ENCODE peak calls at places on chromosomes 16 and 17, in four cellular contexts. Y is K562, B is GM12878, J is HL-60. F is an unnamed sample.

GRCh38 chr17:409848-410673 is 57.5 kb upstream of the RPH3AL start:
- DNase-seq in Y (peak; percentile 98), B (peak; percentile 100), J (peak; percentile 71), F (peak; percentile 88)

GRCh38 chr17:80861892-80862291 is 129.7 kb upstream of the CHMP6 start:
- DNase-seq in Y (no peak), B (no peak), J (no peak), F (no peak)

GRCh38 chr16:56450275-56450889 is 750 bp downstream of the NUDT21 start:
- DNase-seq in Y (peak; percentile 34), B (no peak), J (peak; percentile 18), F (no peak)

GRCh38 chr17:55689672-55690071 is 33.0 kb downstream of the TMEM100 start:
- DNase-seq in Y (no peak), B (no peak), J (no peak), F (no peak)

GRCh38 chr16:57619133-57619605 is 9.3 kb upstream of the ADGRG1 start:
- DNase-seq in Y (no peak), B (no peak), J (no peak), F (no peak)

GRCh38 chr16:77789085-77789611 is 784 bp downstream of the VAT1L start:
- DNase-seq in Y (no peak), B (no peak), J (no peak), F (no peak)

GRCh38 chr17:50261051-50261915 is 13.0 kb upstream of the TMEM92 start:
- DNase-seq in Y (peak; percentile 6), B (no peak), J (no peak), F (no peak)

GRCh38 chr17:332558-333322 is 19.9 kb downstream of the RPH3AL start:
- DNase-seq in Y (no peak), B (no peak), J (no peak), F (no peak)

GRCh38 chr17:19237389-19238166 is 412 bp downstream of the EPN2 start:
- DNase-seq in Y (peak; percentile 25), B (no peak), J (no peak), F (peak; percentile 68)

GRCh38 chr17:55304171-55304859 is 39.6 kb downstream of the HLF start:
- DNase-seq in Y (no peak), B (no peak), J (no peak), F (no peak)

GRCh38 chr17:35543856-35544255 is 6.4 kb upstream of the SLFN12L start:
- DNase-seq in Y (no peak), B (no peak), J (no peak), F (no peak)

GRCh38 chr16:8848939-8849391 is 19.8 kb downstream of the CARHSP1 start:
- DNase-seq in Y (no peak), B (no peak), J (no peak), F (peak; percentile 5)

GRCh38 chr17:66290097-66290722 is 12.2 kb upstream of the PRKCA start:
- DNase-seq in Y (peak; percentile 34), B (no peak), J (no peak), F (no peak)

GRCh38 chr16:66834746-66835145 is 4.0 kb upstream of the NAE1 start:
- DNase-seq in Y (peak; percentile 5), B (no peak), J (no peak), F (no peak)

GRCh38 chr17:31211352-31212012 is 85.6 kb downstream of the OMG start:
- DNase-seq in Y (no peak), B (no peak), J (no peak), F (no peak)

GRCh38 chr16:67939507-67940435 is 3.1 kb upstream of the PSMB10 start:
- DNase-seq in Y (no peak), B (no peak), J (peak; percentile 65), F (no peak)

GRCh38 chr16:86929149-86929871 is 351.0 kb downstream of the FOXL1 start:
- DNase-seq in Y (peak; percentile 86), B (no peak), J (no peak), F (no peak)

GRCh38 chr16:58451945-58452401 is 48.0 kb upstream of the NDRG4 start:
- DNase-seq in Y (no peak), B (no peak), J (no peak), F (no peak)

GRCh38 chr16:14608111-14608566 is 21.9 kb downstream of the PARN start:
- DNase-seq in Y (no peak), B (no peak), J (no peak), F (no peak)

GRCh38 chr17:75632428-75632827 is 806 bp upstream of the SMIM5 start:
- DNase-seq in Y (no peak), B (no peak), J (no peak), F (no peak)

GRCh38 chr17:2393184-2393953 is 7.5 kb downstream of the MNT start:
- DNase-seq in Y (peak; percentile 89), B (no peak), J (peak; percentile 60), F (peak; percentile 92)

GRCh38 chr17:4104506-4104905 is 38.3 kb downstream of the ZZEF1 start:
- DNase-seq in Y (no peak), B (no peak), J (no peak), F (no peak)

GRCh38 chr17:65472602-65473001 is 88.8 kb downstream of the AXIN2 start:
- DNase-seq in Y (no peak), B (no peak), J (no peak), F (no peak)

GRCh38 chr16:55203570-55203969 is 120.4 kb upstream of the IRX6 start:
- DNase-seq in Y (no peak), B (no peak), J (no peak), F (no peak)

GRCh38 chr17:64002658-64003525 is 4.7 kb downstream of the PRR29 start:
- DNase-seq in Y (no peak), B (no peak), J (no peak), F (no peak)

GRCh38 chr16:75477680-75478473 is 13.4 kb upstream of the TMEM170A start:
- DNase-seq in Y (no peak), B (no peak), J (peak; percentile 25), F (no peak)

GRCh38 chr16:69404275-69404805 is 18.5 kb upstream of the TERF2 start:
- DNase-seq in Y (peak; percentile 67), B (no peak), J (no peak), F (no peak)

GRCh38 chr17:3919123-3919624 is 2.9 kb upstream of the P2RX1 start:
- DNase-seq in Y (no peak), B (no peak), J (no peak), F (no peak)

GRCh38 chr17:9192010-9192409 is 170.7 kb downstream of the NTN1 start:
- DNase-seq in Y (no peak), B (no peak), J (no peak), F (no peak)

GRCh38 chr16:70737377-70738082 is 51.7 kb upstream of the MTSS2 start:
- DNase-seq in Y (no peak), B (peak; percentile 81), J (no peak), F (peak; percentile 87)

GRCh38 chr17:18182978-18183333 is 672 bp upstream of the ALKBH5 start:
- DNase-seq in Y (peak; percentile 72), B (no peak), J (no peak), F (peak; percentile 77)

DNA sequence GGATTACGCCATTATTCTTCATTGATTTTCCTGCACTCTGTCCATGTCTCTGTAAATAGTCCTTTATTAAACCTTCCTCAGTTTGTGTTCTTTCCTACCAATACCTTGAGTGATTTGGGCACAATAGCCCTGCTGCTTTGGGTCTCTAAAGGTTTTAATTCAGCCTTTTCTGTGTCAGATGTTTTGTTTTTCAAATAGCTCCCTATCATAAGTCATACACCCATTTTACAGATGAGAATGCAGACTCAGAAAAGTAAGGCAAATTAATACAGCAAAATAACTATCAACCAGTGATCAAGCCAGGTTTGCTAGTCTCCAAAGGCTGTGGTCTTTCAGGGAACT is 25.0 kb upstream of the KPNB1 start:
- DNase-seq in Y (no peak), B (no peak), J (no peak), F (no peak)
- TF ChIP-seq POLR2AphosphoS5 in Y (no peak), B (no peak), J (no peak), F (no peak)

GRCh38 chr16:143456-143855 is 5.0 kb upstream of the NPRL3 start:
- DNase-seq in Y (peak; percentile 27), B (no peak), J (no peak), F (no peak)

GRCh38 chr16:142405-142804 is 3.9 kb upstream of the NPRL3 start:
- DNase-seq in Y (no peak), B (no peak), J (no peak), F (no peak)

GRCh38 chr16:143047-143446 is 4.6 kb upstream of the NPRL3 start:
- DNase-seq in Y (peak; percentile 89), B (no peak), J (no peak), F (no peak)

GRCh38 chr16:140175-140857 is 1.8 kb upstream of the NPRL3 start:
- DNase-seq in Y (no peak), B (no peak), J (no peak), F (no peak)

DNA sequence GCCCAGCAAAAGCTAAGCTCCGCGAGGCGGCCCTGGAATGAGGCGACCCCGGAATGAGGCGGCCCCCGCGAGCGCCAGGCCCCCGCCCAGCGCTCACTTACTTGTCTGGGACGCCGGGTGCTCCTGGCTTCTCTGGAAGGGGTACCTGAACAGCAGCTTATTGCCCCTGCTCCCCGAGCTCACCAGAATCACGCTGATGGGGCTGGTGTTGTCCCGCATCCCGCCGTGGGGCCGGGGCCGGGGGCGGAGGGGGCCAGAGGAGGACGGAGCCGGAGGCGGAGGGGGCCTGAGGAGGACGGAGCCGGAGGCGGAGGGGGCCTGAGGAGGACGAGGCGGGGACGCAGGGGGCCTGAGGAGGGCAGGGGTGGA is 440 bp downstream of the NPRL3 start:
- DNase-seq in Y (peak; percentile 59), B (no peak), J (no peak), F (no peak)
- TF ChIP-seq SPI1 in Y (no peak), B (no peak), J (no peak), F (no peak)

GRCh38 chr17:27633312-27634025 is 2.5 kb downstream of the LGALS9 start:
- DNase-seq in Y (peak; percentile 62), B (no peak), J (no peak), F (no peak)

GRCh38 chr17:27631409-27631755 is 394 bp downstream of the LGALS9 start:
- DNase-seq in Y (no peak), B (no peak), J (no peak), F (no peak)

GRCh38 chr17:27628376-27628775 is 2.6 kb upstream of the LGALS9 start:
- DNase-seq in Y (no peak), B (no peak), J (no peak), F (no peak)

GRCh38 chr17:27631897-27632725 is 1.1 kb downstream of the LGALS9 start:
- DNase-seq in Y (no peak), B (no peak), J (no peak), F (no peak)

GRCh38 chr17:27630607-27631408 is at the start of gene LGALS9:
- DNase-seq in Y (no peak), B (peak; percentile 53), J (peak; percentile 56), F (no peak)
- TF ChIP-seq POLR2AphosphoS5 in Y (no peak), B (peak; percentile 62), J (no peak), F (peak; percentile 11)

GRCh38 chr17:42775534-42776098 is 2.4 kb downstream of the VPS25 start:
- DNase-seq in Y (peak; percentile 78), B (no peak), J (peak; percentile 55), F (no peak)
- TF ChIP-seq SPI1 in Y (peak; percentile 100), B (peak; percentile 97), J (peak; percentile 92), F (peak; percentile 95)

GRCh38 chr17:78173025-78173715 is 4.8 kb downstream of the SYNGR2 start:
- DNase-seq in Y (no peak), B (peak; percentile 66), J (no peak), F (peak; percentile 49)
- TF ChIP-seq POLR2AphosphoS5 in Y (peak; percentile 55), B (no peak), J (peak; percentile 12), F (no peak)

F was measured in GM12891.